ENCODE peak calls at places on chromosomes 6 and 20, in six cellular contexts. A is IMR-90, X is H9, F is neuronal stem cell, P is H1, Y is mesenchymal stem cell. L is an unnamed sample.

GRCh38 chr20:6698056-6698455 is 69.4 kb upstream of the BMP2 start:
- DNase-seq in A (no peak), X (peak; percentile 88), F (no peak), P (peak; percentile 43), Y (peak; percentile 15), L (no peak)

GRCh38 chr6:167287513-167288048 is 3.5 kb upstream of the UNC93A start:
- DNase-seq in A (no peak), X (no peak), F (no peak), P (no peak), Y (no peak), L (no peak)

GRCh38 chr6:3876131-3876530 is 27.0 kb downstream of the FAM50B start:
- DNase-seq in A (no peak), X (no peak), F (no peak), P (no peak), Y (peak; percentile 10), L (no peak)

GRCh38 chr6:20631525-20631924 is 97.3 kb downstream of the CDKAL1 start:
- DNase-seq in A (no peak), X (no peak), F (no peak), P (no peak), Y (no peak), L (no peak)

GRCh38 chr6:161393839-161394364 is 120.0 kb upstream of the AGPAT4 start:
- DNase-seq in A (peak; percentile 90), X (no peak), F (peak; percentile 65), P (no peak), Y (peak; percentile 88), L (peak; percentile 75)

GRCh38 chr6:124958759-124959354 is 3.4 kb upstream of the RNF217 start:
- DNase-seq in A (peak; percentile 52), X (no peak), F (no peak), P (no peak), Y (peak; percentile 74), L (no peak)

GRCh38 chr6:54285595-54285994 is 22.6 kb upstream of the TINAG start:
- DNase-seq in A (no peak), X (no peak), F (no peak), P (no peak), Y (no peak), L (no peak)

GRCh38 chr6:144063246-144063743 is 32.1 kb downstream of the SF3B5 start:
- DNase-seq in A (no peak), X (peak; percentile 36), F (no peak), P (no peak), Y (no peak), L (peak; percentile 3)

GRCh38 chr6:137697267-137697938 is 169.7 kb upstream of the TNFAIP3 start:
- DNase-seq in A (peak; percentile 84), X (peak; percentile 37), F (peak; percentile 20), P (no peak), Y (peak; percentile 79), L (peak; percentile 93)

GRCh38 chr20:35235881-35236280 is 9.4 kb downstream of the MMP24 start:
- DNase-seq in A (no peak), X (no peak), F (no peak), P (no peak), Y (no peak), L (no peak)

GRCh38 chr20:37970856-37971245 is 62.4 kb downstream of the TTI1 start:
- DNase-seq in A (no peak), X (no peak), F (no peak), P (no peak), Y (no peak), L (no peak)

DNA sequence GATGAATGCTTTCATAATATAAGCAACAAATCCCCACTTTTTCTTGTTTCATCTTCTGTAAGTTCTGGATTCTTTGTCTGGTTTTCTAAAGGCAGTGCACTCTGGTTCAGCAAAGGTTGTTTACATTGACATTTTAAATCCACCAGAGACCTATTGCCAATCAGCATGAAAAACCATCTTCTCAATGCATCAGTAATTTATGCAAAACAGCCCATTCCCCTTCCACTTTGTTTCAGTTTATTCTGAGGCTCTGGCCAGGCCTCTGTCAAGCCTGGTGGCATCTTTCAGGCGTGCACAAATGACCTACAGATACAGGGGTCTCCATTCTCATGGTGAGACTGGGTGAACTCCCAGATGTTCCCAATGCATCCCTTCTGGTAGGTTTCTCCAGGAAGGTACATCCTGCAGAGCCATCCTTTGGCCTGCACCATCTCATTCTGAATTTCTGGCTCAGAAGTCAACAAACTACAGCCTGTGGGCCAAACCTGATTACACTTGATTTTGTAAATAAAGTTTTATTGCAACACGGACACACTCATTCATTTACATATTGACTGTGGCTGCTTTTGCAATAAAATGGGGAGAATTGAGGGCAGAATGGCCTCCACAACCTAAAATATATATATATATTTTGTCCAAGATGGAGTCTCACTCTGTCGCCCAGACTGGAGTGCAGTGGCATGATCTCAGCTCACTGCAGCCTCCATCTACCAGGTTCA is 405.4 kb downstream of the PREX1 start:
- DNase-seq in A (no peak), X (no peak), F (no peak), P (no peak), Y (no peak), L (no peak)
- H4K91ac ChIP-seq in A (no peak overlapping the region), X (no peak overlapping the region), F (no peak overlapping the region), P (no peak overlapping the region), Y (no peak overlapping the region), L (no peak overlapping the region)

DNA sequence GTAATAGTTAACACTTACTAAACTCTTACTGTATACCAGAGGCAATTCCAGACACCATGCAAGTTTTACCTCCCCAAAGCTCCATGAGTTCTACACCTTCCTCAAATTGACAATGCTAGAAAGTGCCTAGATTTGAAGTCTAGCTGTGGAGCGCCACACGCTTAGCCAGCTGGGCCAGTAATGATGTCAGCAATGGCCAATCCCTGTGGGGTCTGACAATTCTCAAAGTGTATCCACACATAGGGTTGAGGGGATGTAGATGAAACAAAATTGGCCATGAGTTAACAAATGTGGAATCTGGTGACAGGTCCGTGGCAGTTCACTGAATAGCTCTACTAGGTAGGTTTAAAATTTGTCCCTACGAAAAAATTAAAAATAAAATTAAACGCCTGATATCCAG is 1.3 kb downstream of the ZNF343 start:
- DNase-seq in A (peak; percentile 28), X (no peak), F (no peak), P (no peak), Y (no peak), L (no peak)
- H4K91ac ChIP-seq in A (no peak overlapping the region), X (no peak overlapping the region), F (no peak overlapping the region), P (no peak overlapping the region), Y (no peak overlapping the region), L (no peak overlapping the region)

GRCh38 chr20:50363027-50363426 is 147.2 kb upstream of the PTPN1 start:
- DNase-seq in A (no peak), X (no peak), F (no peak), P (no peak), Y (no peak), L (no peak)
- H4K91ac ChIP-seq in A (no peak overlapping the region), X (no peak overlapping the region), F (no peak overlapping the region), P (no peak overlapping the region), Y (no peak overlapping the region), L (no peak overlapping the region)

DNA sequence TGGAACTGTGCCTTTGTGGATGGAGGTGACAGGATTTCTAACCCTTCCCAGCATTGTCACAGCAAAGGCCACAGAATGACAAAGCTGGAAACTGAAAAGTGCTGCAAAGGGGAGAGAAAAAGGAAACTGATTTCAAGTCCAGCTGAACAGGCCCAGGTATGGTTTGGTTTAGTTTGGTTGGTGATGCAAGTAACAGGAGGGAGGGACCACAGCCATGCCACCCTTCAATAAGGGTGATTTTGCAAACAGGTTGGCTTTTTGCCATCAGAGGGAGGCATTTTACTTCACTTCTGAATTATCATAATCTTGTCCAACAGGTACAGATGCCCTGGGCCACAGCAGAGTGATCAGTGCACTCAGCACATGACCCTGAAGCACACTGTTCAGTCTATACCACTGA is 6.6 kb downstream of the FITM2 start:
- DNase-seq in A (no peak), X (no peak), F (no peak), P (no peak), Y (no peak), L (no peak)
- H4K91ac ChIP-seq in A (no peak overlapping the region), X (no peak overlapping the region), F (no peak overlapping the region), P (no peak overlapping the region), Y (no peak overlapping the region), L (no peak overlapping the region)

DNA sequence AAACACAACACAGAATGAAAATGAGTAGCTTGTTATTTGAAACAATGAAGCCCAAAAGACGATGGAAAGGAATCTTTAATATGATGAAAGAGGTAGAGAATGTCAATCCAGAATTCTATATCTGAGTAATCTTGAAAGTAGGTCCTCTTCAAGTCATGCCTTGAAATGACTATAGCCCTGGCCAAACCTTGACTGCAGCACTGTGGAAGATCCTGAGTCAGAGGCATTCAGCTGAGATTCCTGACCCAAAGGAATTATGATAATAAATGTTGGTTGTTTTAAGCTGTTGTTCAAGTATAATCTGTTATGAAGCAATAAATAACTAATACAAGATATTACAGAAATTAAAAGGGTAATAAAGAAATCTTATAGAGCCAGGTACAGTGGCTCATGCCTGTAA is 64.8 kb downstream of the IBTK start:
- DNase-seq in A (peak; percentile 70), X (no peak), F (no peak), P (no peak), Y (peak; percentile 17), L (peak; percentile 25)
- H4K91ac ChIP-seq in A (no peak overlapping the region), X (no peak overlapping the region), F (no peak overlapping the region), P (no peak overlapping the region), Y (no peak overlapping the region), L (no peak overlapping the region)

GRCh38 chr20:15875446-15875845 is 697.8 kb downstream of the KIF16B start:
- DNase-seq in A (no peak), X (no peak), F (peak; percentile 12), P (no peak), Y (no peak), L (no peak)
- H4K91ac ChIP-seq in A (no peak overlapping the region), X (no peak overlapping the region), F (no peak overlapping the region), P (no peak overlapping the region), Y (no peak overlapping the region), L (no peak overlapping the region)

DNA sequence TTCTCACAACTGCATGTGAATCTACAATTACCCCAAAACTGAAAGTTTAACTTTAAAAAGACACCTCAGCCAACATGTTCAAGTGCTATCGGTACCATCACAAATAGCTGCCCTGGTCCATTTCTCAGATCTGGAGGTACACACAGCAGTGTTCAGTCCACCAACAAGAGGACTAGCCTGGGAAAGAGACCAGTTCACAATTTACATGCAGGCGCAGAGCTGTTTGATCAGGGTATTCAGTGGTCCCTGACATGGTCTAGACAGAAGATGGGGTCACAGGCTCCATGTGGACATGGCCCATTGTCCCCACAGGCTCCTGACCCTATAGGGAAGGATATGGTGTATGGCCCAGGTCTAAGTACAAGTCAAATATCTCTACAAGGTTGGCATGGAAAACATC is 15.6 kb upstream of the TGM6 start:
- DNase-seq in A (no peak), X (no peak), F (no peak), P (no peak), Y (no peak), L (no peak)
- H4K91ac ChIP-seq in A (no peak overlapping the region), X (no peak overlapping the region), F (no peak overlapping the region), P (no peak overlapping the region), Y (no peak overlapping the region), L (no peak overlapping the region)

DNA sequence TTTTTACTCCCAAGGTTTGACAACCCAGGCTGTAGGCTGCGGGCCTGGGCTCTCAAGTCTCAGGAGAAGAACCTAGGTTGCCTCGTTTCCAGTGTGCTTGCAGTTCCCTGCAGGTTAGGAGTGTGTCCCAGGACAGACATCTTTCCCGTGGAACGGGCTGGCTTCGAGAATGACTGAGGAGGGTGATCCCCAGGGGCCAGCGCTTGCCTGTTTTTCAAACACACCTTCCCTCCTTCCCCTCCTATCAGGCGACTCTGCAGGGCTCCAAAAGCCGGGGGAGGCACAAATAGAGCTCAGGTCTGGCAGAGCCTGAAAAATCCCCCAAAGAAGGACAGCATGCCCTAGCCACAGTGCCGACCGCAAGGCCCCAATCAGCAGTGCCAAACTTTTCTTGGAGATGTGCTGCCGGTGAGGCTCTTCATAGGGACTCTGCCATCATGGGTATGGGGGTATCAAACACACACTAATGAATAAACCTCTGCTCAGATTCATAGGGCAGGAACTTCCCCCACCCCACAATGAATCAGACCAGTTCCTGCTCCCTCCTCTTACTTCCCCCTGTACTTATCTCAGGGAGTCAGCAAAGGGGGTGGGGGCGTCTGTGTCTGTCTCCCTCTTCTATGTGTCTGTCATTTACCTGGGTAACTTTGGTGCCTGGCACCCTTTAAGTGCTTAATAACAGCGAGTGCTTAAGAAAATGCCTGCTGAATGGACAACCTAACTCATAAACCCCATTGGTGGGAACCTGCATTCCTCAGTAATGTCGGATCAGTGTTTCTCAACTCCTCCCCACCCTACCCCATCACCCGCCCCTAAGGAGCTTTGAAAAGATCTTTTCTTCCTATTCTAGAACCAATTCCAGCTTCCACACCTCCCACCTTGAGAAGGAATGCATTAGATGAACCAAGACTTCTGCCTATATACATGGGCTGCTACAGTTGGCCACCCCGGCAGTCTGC is 1.6 kb downstream of the KCNG1 start:
- DNase-seq in A (peak; percentile 61), X (no peak), F (no peak), P (no peak), Y (no peak), L (no peak)
- H4K91ac ChIP-seq in A (peak overlapping the region; percentile 20), X (no peak overlapping the region), F (no peak overlapping the region), P (no peak overlapping the region), Y (no peak overlapping the region), L (no peak overlapping the region)